ENCODE peak calls at places on chromosomes 5 and 9, in four cellular contexts. Q, K, B and I are unnamed samples.

GRCh38 chr5:453725-454481 is 10.9 kb downstream of the EXOC3 start:
- DNase-seq in Q (no peak), K (no peak), B (no peak), I (no peak)

GRCh38 chr5:6676702-6677101 is 36.5 kb upstream of the TENT4A start:
- DNase-seq in Q (no peak), K (no peak), B (peak; percentile 60), I (no peak)

GRCh38 chr9:35340046-35340445 is 149.9 kb upstream of the RUSC2 start:
- DNase-seq in Q (no peak), K (no peak), B (no peak), I (no peak)

GRCh38 chr5:457195-457961 is 14.4 kb downstream of the EXOC3 start:
- DNase-seq in Q (no peak), K (no peak), B (no peak), I (no peak)

GRCh38 chr5:7529880-7530279 is 133.9 kb downstream of the ADCY2 start:
- DNase-seq in Q (no peak), K (no peak), B (no peak), I (no peak)

GRCh38 chr5:134769206-134769605 is 10.6 kb downstream of the DDX46 start:
- DNase-seq in Q (peak; percentile 35), K (no peak), B (peak; percentile 68), I (no peak)

GRCh38 chr9:112552229-112553050 is 65.8 kb downstream of the KIAA1958 start:
- DNase-seq in Q (no peak), K (no peak), B (no peak), I (no peak)

GRCh38 chr5:119458911-119459632 is 6.8 kb downstream of the HSD17B4 start:
- DNase-seq in Q (no peak), K (no peak), B (no peak), I (no peak)

GRCh38 chr9:93060746-93061259 is 2.3 kb downstream of the SUSD3 start:
- DNase-seq in Q (no peak), K (no peak), B (peak; percentile 82), I (no peak)

GRCh38 chr5:110726249-110727024 is at the start of gene TMEM232:
- DNase-seq in Q (peak; percentile 92), K (peak; percentile 17), B (peak; percentile 82), I (peak; percentile 5)

GRCh38 chr5:96868603-96869371 is 7.5 kb upstream of the ERAP2 start:
- DNase-seq in Q (peak; percentile 81), K (no peak), B (peak; percentile 79), I (no peak)

GRCh38 chr9:36207546-36208012 is 16.9 kb downstream of the CLTA start:
- DNase-seq in Q (peak; percentile 21), K (no peak), B (peak; percentile 58), I (no peak)

GRCh38 chr5:145473032-145473642 is 362.0 kb downstream of the PRELID2 start:
- DNase-seq in Q (no peak), K (no peak), B (peak; percentile 56), I (no peak)

GRCh38 chr5:180596668-180597231 is 5.5 kb upstream of the SCGB3A1 start:
- DNase-seq in Q (no peak), K (no peak), B (no peak), I (no peak)

GRCh38 chr5:78696637-78697036 is 48.1 kb upstream of the LHFPL2 start:
- DNase-seq in Q (no peak), K (no peak), B (no peak), I (no peak)

GRCh38 chr9:6126377-6126776 is 89.2 kb upstream of the IL33 start:
- DNase-seq in Q (peak; percentile 11), K (no peak), B (no peak), I (no peak)

GRCh38 chr5:147407094-147407681 is 102.7 kb downstream of the DPYSL3 start:
- DNase-seq in Q (peak; percentile 81), K (no peak), B (peak; percentile 25), I (peak; percentile 25)

GRCh38 chr9:38036359-38037084 is 32.5 kb downstream of the SHB start:
- DNase-seq in Q (no peak), K (no peak), B (peak; percentile 79), I (peak; percentile 65)

GRCh38 chr9:35553670-35554543 is 51.2 kb upstream of the TESK1 start:
- DNase-seq in Q (peak; percentile 78), K (no peak), B (peak; percentile 83), I (no peak)

GRCh38 chr5:14810282-14810681 is 61.3 kb downstream of the ANKH start:
- DNase-seq in Q (no peak), K (no peak), B (no peak), I (no peak)
- H3K4me3 ChIP-seq in Q (no peak overlapping the region), K (no peak overlapping the region), B (no peak overlapping the region), I (peak overlapping the region; percentile 56)

DNA sequence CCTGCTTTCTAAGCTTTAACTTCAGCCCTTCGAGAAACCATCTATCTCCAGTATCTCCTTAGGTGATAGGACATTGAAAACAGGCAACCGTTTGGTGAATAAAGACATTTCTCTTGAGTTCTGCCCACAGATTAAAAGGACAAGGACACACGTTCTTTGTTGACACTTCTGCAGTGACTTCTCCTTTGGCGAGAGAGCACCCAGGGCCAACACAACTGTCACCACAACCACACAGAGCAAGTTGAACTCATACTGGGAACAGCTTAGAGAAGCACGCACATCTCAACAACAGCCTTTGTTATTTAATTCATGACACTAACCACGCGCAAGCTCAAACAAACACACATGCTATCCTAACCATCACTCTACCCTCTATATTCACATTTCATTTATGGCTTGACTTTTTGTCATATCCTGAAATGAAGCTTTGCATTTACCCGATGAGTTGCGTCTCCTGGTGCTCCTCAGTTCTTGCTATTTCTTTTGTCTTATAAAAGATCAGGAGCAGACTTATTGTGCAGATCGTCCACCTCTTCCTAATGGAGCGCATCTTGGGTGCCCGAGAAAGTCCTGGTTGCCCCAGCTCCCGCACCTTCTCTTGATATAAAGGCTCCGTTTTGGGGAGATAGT is 561 bp downstream of the ST8SIA4 start:
- DNase-seq in Q (peak; percentile 62), K (no peak), B (no peak), I (no peak)
- H3K4me3 ChIP-seq in Q (peak overlapping the region; percentile 55), K (peak overlapping the region; percentile 53), B (peak overlapping the region; percentile 44), I (peak overlapping the region; percentile 65)

GRCh38 chr9:77848897-77849296 is 182.7 kb downstream of the GNAQ start:
- DNase-seq in Q (peak; percentile 46), K (peak; percentile 51), B (peak; percentile 95), I (peak; percentile 71)

GRCh38 chr9:77847626-77848025 is 184.0 kb downstream of the GNAQ start:
- DNase-seq in Q (no peak), K (no peak), B (no peak), I (no peak)

GRCh38 chr9:77848428-77848827 is 183.2 kb downstream of the GNAQ start:
- DNase-seq in Q (no peak), K (no peak), B (no peak), I (no peak)

GRCh38 chr9:77844415-77844814 is 187.2 kb downstream of the GNAQ start:
- DNase-seq in Q (no peak), K (no peak), B (no peak), I (no peak)

GRCh38 chr9:77846957-77847574 is 184.5 kb downstream of the GNAQ start:
- DNase-seq in Q (no peak), K (no peak), B (peak; percentile 26), I (no peak)
- H3K4me3 ChIP-seq in Q (no peak overlapping the region), K (no peak overlapping the region), B (no peak overlapping the region), I (peak overlapping the region; percentile 31)

GRCh38 chr5:62626534-62626933 is 47.9 kb downstream of the LRRC70 start:
- DNase-seq in Q (peak; percentile 34), K (no peak), B (no peak), I (no peak)
- H3K4me3 ChIP-seq in Q (no peak overlapping the region), K (no peak overlapping the region), B (no peak overlapping the region), I (no peak overlapping the region)